ENCODE peak calls at places on chromosomes 3 and 15, in five cellular contexts. I is Karpas-422; W is AG04450; G is CD8-positive, alpha-beta T cell; K is naive thymus-derived CD4-positive, alpha-beta T cell. B is an unnamed sample. For H3K27me3, the result is how much of the 10 kb centered on the place peaks cover.

GRCh38 chr3:104628185-104628789 is 738.4 kb upstream of the ALCAM start:
- DNase-seq in I (peak), W (peak), G (no peak), K (peak), B (no peak)

GRCh38 chr3:175743733-175744400 is 884.7 kb downstream of the NAALADL2 start:
- DNase-seq in I (no peak), W (peak), G (no peak), K (no peak), B (no peak)

GRCh38 chr3:131729561-131729960 is 226.8 kb upstream of the MRPL3 start:
- DNase-seq in I (no peak), W (no peak), G (no peak), K (no peak), B (no peak)

GRCh38 chr3:25723802-25724201 is 59.1 kb upstream of the TOP2B start:
- DNase-seq in I (no peak), W (no peak), G (no peak), K (no peak), B (no peak)

GRCh38 chr15:90610220-90610619 is 80.5 kb downstream of the CRTC3 start:
- DNase-seq in I (no peak), W (peak), G (no peak), K (no peak), B (no peak)

GRCh38 chr15:78623786-78624497 is 3.1 kb upstream of the CHRNA3 start:
- DNase-seq in I (peak), W (no peak), G (no peak), K (no peak), B (no peak)

GRCh38 chr3:157329541-157329940 is 107.1 kb upstream of the PTX3 start:
- DNase-seq in I (no peak), W (no peak), G (no peak), K (no peak), B (no peak)

GRCh38 chr3:177525987-177526712 is 328.9 kb upstream of the TBL1XR1 start:
- DNase-seq in I (no peak), W (no peak), G (no peak), K (no peak), B (peak)

GRCh38 chr15:31502541-31503229 is 176.1 kb downstream of the KLF13 start:
- DNase-seq in I (no peak), W (no peak), G (no peak), K (no peak), B (no peak)

GRCh38 chr15:68630205-68630555 is 51.4 kb downstream of the CORO2B start:
- DNase-seq in I (no peak), W (no peak), G (no peak), K (no peak), B (no peak)

GRCh38 chr15:63446260-63446659 is 58.1 kb upstream of the USP3 start:
- DNase-seq in I (no peak), W (no peak), G (peak), K (no peak), B (no peak)

GRCh38 chr3:120341658-120342346 is 7.4 kb downstream of the LRRC58 start:
- DNase-seq in I (no peak), W (no peak), G (no peak), K (no peak), B (no peak)

GRCh38 chr3:179460260-179460659 is 9.0 kb upstream of the GNB4 start:
- DNase-seq in I (no peak), W (no peak), G (no peak), K (no peak), B (no peak)

GRCh38 chr3:9630550-9631139 is 18.7 kb upstream of the MTMR14 start:
- DNase-seq in I (no peak), W (no peak), G (no peak), K (no peak), B (no peak)

GRCh38 chr3:101155828-101156227 is 162.6 kb upstream of the ABI3BP start:
- DNase-seq in I (no peak), W (no peak), G (no peak), K (no peak), B (no peak)

GRCh38 chr15:80404719-80405553 is 754 bp downstream of the ARNT2 start:
- DNase-seq in I (no peak), W (no peak), G (no peak), K (no peak), B (no peak)
- H3K4me3 ChIP-seq in I (no peak), W (peak), G (no peak), K (no peak), B (peak)

GRCh38 chr3:99953596-99953995 is 135.9 kb downstream of the CMSS1 start:
- DNase-seq in I (no peak), W (no peak), G (no peak), K (no peak), B (no peak)
- H3K27me3 ChIP-seq in I (under half), W (under half), G (under half), K (under half), B (under half)

GRCh38 chr15:50828610-50829206 is 63.2 kb upstream of the SPPL2A start:
- DNase-seq in I (no peak), W (peak), G (no peak), K (no peak), B (no peak)
- H3K4me3 ChIP-seq in I (no peak), W (no peak), G (no peak), K (no peak), B (no peak)

DNA sequence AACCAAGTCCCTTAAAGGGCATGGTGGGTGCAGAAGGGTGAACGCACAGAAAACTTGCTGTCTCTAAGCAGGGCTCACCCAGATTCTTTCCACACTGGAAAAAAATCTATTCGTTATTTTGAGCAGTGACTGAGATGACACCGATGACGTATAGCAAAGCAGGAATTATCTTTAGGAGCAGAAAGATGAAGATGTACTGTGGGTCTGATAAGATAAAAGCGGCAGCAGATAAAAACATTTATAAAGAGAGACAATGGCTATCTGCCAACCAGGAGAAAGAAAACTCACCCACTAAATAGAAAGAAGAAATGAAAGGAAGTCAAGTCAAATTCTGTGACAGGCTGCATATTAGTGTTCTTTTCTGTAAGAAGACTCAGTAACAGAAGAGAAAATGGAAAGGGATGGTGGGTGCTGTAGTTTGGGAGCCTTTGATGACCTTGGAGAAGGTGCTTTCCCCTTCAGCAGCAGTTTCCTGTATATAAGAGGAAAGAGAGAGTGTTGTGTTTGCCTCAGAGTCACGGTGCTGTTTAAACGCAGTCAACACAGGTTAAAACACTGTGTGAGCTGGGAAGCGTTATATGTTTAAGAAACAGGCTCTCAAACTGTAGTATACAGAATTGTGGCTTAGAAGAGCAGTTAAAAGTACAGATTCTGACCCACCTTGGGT is 111.6 kb downstream of the AQP9 start:
- DNase-seq in I (no peak), W (no peak), G (no peak), K (peak), B (no peak)
- H3K27me3 ChIP-seq in I (under half), W (under half), G (under half), K (under half), B (under half)

DNA sequence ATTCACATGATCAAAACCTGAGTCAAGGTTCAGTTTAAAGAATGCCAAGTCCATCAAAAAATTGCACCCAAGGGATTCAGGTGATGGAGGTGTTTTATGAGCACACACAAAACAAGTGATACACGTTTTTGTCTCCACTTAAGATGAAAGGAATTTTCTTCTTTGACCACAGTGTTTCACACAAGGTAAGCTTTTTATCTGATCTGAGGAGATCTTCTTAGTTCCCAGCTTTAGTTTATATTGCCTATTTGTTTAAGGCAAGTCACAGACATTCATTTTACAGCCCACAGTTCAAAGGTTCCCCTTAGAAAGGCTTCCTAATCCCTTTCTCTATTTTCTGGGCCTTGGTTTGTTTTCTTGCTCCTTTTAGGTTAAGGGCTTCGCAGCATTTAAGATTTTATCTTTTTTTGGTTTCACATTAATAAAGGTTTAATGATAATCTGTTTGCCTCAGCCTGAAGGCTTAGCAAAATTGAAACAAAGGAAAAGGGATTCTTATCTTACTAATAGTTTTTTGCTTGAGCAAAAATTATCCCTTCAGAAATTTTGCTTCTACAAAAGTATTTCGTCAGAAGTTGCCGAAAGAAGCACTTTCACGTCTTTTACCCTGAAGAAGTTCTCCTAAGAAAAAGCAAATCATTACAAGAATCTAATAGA is 420.5 kb upstream of the NAALADL2 start:
- DNase-seq in I (no peak), W (no peak), G (no peak), K (no peak), B (no peak)
- H3K4me3 ChIP-seq in I (no peak), W (peak), G (no peak), K (no peak), B (no peak)

GRCh38 chr3:194333212-194333980 is 17.7 kb downstream of the CPN2 start:
- DNase-seq in I (peak), W (no peak), G (peak), K (peak), B (peak)
- H3K27me3 ChIP-seq in I (under half), W (under half), G (under half), K (under half), B (under half)

GRCh38 chr3:75396316-75396802 is 267.8 kb upstream of the FRG2C start:
- DNase-seq in I (no peak), W (no peak), G (no peak), K (no peak), B (peak)

DNA sequence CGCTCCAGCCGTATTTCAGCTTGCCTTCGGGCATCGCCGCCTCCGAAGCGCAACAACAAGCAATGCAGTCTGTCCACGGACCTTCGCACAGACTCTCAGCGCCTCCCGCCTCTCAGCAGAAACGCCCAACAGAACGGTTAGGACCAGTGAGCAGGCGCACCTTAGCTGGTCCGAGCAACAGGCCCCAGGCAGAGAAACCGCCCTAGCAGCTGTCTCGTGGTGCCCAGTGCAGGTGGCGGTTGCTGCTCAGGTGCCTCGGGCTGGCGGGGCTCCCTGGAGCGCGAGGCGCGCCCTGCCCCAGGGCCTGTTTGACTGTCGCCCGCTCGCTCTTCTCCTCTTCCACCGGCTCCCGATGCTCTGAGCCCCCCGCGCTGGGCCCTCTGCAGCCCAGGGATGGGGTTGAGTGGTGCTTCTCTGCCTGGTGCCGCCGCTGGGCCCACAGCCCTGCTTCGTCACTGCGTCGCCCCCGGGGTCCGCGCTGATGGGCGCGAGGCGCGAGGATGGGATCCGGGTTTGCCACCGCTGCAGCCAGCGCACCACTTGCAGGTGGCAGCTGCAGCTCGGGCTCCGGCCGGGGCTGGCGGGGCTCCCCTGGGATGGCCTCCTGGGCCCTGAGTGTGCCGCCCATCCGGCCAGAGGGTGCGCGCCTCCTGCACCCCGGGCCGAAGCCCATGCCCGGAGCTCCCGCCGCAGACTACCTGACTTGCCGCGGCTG is 268.4 kb upstream of the FRG2C start:
- DNase-seq in I (no peak), W (no peak), G (no peak), K (no peak), B (no peak)
- H3K4me3 ChIP-seq in I (no peak), W (no peak), G (no peak), K (no peak), B (no peak)